ENCODE peak calls at places on chromosomes 1 and 21, in four cellular contexts. R is neuronal stem cell, T is MM.1S, E is IMR-90. M is an unnamed sample.
A peak's percentile ranks its signal among the peaks of the same experiment; 100 is the strongest.

GRCh38 chr1:910311-910880 is 13.3 kb upstream of the SAMD11 start:
- DNase-seq in R (no peak), E (no peak), T (no peak), M (peak; percentile 39)

GRCh38 chr1:63773815-63774616 is at the start of gene ROR1:
- DNase-seq in T (peak; percentile 82), E (peak; percentile 76), R (peak; percentile 85), M (peak; percentile 97)

GRCh38 chr1:32101233-32101681 is 6.6 kb upstream of the KPNA6 start:
- DNase-seq in T (no peak), R (no peak), E (peak; percentile 75), M (no peak)

GRCh38 chr1:153563991-153564390 is 1.7 kb downstream of the S100A2 start:
- DNase-seq in E (no peak), R (no peak), T (no peak), M (peak; percentile 50)

GRCh38 chr1:30777906-30778155 is 20.3 kb upstream of the LAPTM5 start:
- DNase-seq in R (no peak), T (no peak), E (no peak), M (no peak)

GRCh38 chr1:180231506-180232420 is 1.7 kb downstream of the LHX4 start:
- DNase-seq in T (peak; percentile 62), E (peak; percentile 45), R (no peak), M (peak; percentile 88)

GRCh38 chr1:218301217-218301616 is 16.1 kb downstream of the RRP15 start:
- DNase-seq in R (no peak), T (no peak), E (no peak), M (peak; percentile 59)

GRCh38 chr1:108113496-108113895 is 86.6 kb downstream of the SLC25A24 start:
- DNase-seq in T (no peak), R (no peak), E (no peak), M (no peak)

GRCh38 chr1:231528175-231529029 is at the start of gene TSNAX:
- DNase-seq in E (peak; percentile 92), R (peak; percentile 91), T (peak; percentile 97), M (peak; percentile 95)

GRCh38 chr1:57272150-57272549 is 151.7 kb downstream of the DAB1 start:
- DNase-seq in E (no peak), T (no peak), R (no peak), M (no peak)

GRCh38 chr21:15539376-15539775 is 190.4 kb upstream of the USP25 start:
- DNase-seq in R (no peak), E (no peak), T (no peak), M (no peak)

GRCh38 chr1:71088645-71089287 is 7.9 kb upstream of the ZRANB2 start:
- DNase-seq in T (no peak), E (no peak), R (no peak), M (no peak)

GRCh38 chr1:237074371-237075117 is 32.6 kb downstream of the RYR2 start:
- DNase-seq in E (no peak), T (no peak), R (no peak), M (no peak)
- H3K9ac ChIP-seq in E (no peak overlapping the region), T (no peak overlapping the region), R (no peak overlapping the region), M (no peak overlapping the region)

DNA sequence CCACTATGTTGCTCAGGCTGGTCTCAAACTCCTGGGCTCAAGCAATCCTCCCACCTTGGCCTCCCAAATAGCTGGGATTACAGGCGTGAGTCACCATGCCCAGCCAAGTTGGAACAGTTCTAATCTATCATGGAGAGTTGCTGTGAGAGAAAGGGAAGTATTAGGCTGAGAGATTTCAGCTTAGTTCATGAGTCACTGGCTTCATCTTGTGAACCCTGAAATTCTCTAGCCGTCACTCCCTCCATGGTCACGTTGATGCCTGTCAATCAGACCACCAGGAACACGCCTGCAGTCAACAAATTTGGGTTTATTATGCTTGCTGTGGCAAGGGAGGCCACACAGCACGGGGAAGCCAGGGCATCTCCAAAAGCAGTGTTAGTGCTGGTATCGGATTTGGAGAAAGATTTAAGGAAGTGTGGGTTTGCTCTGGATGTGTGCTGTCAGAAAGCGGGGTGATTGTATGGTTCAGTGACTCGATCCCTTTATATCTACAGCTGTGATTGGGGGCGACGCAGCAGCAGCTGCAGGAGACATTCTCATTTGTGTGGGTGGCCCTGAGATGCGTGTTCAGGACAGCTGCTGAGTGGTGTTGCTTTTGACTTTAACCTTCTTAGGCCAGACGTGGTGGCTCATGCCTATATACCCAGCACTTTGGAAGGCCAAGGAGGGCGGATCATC is 18.7 kb downstream of the UQCRHL start:
- DNase-seq in T (no peak), E (peak; percentile 75), R (no peak), M (no peak)
- H3K27ac ChIP-seq in T (no peak overlapping the region), E (no peak overlapping the region), R (no peak overlapping the region), M (no peak overlapping the region)

GRCh38 chr1:183719289-183719688 is 66.2 kb upstream of the APOBEC4 start:
- DNase-seq in T (no peak), R (no peak), E (no peak), M (peak; percentile 64)

GRCh38 chr1:183723571-183723970 is 70.5 kb upstream of the APOBEC4 start:
- DNase-seq in E (no peak), R (no peak), T (no peak), M (no peak)

GRCh38 chr1:183719976-183720497 is 66.9 kb upstream of the APOBEC4 start:
- DNase-seq in E (peak; percentile 34), T (no peak), R (no peak), M (no peak)

GRCh38 chr1:183724350-183725042 is 71.4 kb upstream of the APOBEC4 start:
- DNase-seq in R (no peak), E (no peak), T (no peak), M (no peak)

DNA sequence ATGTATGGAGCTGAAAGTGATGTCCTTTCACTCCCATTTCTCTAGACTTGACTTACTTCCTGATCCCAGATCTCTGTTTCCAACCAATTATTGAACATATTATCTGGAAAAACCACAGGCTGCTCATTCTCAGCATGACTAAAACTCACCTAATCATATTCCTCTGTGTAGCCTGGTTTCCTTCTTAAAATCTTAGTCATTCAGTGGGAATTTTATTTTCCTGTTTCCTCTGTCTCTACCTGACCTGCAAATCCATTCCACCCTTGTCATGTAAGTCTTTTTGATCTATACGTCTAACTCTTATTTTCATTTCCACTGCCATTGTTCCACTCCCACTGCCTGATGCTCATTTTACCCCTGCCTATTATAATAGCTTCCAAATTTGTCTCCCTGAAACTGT is 67.9 kb upstream of the APOBEC4 start:
- DNase-seq in T (no peak), R (no peak), E (no peak), M (no peak)
- H3K9ac ChIP-seq in T (no peak overlapping the region), R (no peak overlapping the region), E (no peak overlapping the region), M (no peak overlapping the region)

DNA sequence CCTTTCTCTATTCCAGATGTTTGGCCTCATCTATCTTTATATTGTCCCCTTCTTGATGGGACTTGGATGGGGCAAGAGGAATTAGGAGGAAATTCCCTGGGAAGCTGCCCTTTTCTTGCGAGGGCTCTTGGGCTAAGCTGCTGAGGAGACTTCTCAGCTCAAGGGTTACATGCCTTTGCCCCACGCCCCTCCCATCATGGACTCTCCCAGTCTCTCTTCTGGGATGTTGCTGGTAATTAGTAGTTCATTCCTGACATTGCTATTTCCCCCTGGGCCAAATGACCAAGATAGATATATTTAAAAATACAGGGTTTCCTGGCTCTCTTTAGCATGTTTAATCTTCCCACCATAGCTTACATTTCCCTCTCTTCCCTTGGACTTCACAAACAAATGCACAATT is 90.6 kb upstream of the RALGPS2 start:
- DNase-seq in E (no peak), R (no peak), T (no peak), M (no peak)
- H3K27ac ChIP-seq in E (peak overlapping the region; percentile 58), R (no peak overlapping the region), T (no peak overlapping the region), M (no peak overlapping the region)

GRCh38 chr21:25801217-25802015 is 66.6 kb downstream of the GABPA start:
- DNase-seq in R (peak; percentile 83), E (peak; percentile 76), T (peak; percentile 91), M (peak; percentile 97)
- H3K9ac ChIP-seq in R (no peak overlapping the region), E (no peak overlapping the region), T (no peak overlapping the region), M (no peak overlapping the region)

DNA sequence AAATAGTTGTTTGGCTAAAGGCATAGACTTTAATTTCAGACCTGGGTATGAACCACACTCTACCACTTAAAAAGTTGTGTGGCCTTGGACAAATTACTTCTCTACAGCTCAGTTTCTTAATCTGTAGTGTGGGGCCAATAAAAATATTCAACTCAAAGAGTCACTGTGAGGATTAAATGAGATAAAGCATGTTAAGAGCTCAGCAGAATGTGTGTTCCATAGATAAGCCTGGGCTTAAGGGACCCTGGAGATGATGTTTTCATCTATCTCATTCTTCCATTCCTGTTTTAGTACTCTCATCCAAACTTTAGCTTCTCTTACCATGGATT is 17.7 kb downstream of the S100A10 start:
- DNase-seq in T (no peak), E (no peak), R (no peak), M (no peak)
- H3K27ac ChIP-seq in T (no peak overlapping the region), E (no peak overlapping the region), R (no peak overlapping the region), M (no peak overlapping the region)

DNA sequence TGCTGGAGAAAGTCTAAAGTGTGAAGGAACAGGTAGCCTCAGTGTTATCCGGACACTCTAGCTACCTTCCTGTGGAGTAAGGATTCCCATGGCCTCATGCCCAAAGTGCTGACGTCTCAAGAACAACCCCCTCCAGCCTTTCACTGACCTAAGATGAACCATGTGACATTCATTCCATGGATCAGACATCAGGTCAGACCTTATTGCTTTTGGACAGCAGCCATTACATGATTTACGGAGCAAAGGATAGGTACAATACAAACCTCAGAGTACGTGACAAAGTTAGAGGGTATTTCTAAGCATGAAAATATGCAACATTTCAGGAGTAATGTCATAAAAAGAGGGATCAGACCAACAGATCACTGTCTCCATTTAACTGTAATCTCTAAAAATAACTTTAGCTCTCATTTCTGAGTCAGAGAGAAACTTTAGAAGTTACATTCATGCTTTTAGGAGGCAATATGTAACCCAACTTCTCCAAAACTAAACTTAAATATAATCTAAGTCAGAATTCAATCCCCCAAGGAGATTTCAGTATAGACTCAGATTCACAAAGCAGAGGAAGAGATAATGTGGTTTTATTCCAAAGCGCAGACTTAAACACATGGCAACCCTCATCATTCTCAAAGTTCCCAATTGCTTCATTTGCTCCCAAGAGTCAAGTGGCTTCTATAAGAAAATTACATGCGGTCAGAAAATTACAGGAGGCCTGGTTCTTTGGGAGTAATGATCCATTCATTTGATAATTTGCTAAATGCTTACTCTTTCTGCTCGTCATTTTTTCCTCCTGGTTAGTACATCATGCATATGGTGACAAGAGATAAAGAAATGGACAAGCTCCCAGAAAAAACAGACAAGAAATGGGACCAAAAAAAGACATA is 280.4 kb downstream of the SETD4 start:
- DNase-seq in R (no peak), T (no peak), E (peak; percentile 91), M (no peak)
- H3K9ac ChIP-seq in R (no peak overlapping the region), T (no peak overlapping the region), E (no peak overlapping the region), M (no peak overlapping the region)

DNA sequence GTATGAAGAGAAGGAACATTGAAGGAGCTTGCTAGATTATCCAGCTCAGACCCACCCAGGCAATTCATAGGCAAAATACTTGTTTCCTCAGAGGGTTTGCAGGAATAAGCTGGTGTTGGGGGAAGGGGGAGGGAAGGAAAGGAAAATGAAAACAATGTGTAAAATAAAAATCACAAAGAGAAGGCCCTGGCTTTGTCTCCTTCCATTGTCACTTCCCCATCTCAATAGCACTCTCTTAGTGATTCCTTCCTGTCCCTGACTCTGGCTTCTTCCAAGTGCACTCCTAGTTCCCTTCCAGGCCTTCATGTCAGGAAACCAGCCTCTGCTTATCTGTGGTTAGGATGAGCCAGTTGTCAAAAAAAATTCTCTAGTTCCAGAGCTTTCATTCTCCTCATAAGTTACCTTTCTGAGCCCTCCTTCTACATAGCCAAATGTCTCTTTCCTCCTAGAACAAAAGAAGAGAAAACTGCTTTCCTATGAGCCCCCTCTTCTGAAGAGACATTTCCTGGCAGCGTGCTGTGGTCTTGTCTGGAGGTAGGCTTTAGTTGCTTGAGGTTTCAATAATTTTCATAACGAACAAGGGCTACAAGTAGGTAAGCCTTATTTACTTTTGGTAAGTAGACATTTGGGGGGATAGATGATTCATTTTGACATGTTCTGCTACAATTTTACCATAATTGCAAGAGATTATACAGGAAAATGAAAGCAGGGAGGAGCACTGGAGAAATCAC is 45.7 kb downstream of the FASLG start:
- DNase-seq in R (no peak), E (no peak), T (no peak), M (no peak)
- H3K27ac ChIP-seq in R (no peak overlapping the region), E (no peak overlapping the region), T (no peak overlapping the region), M (no peak overlapping the region)

GRCh38 chr1:67735806-67736627 is 51.0 kb downstream of the GADD45A start:
- DNase-seq in T (peak; percentile 77), E (peak; percentile 96), R (no peak), M (no peak)
- H3K9ac ChIP-seq in T (peak overlapping the region; percentile 44), E (no peak overlapping the region), R (no peak overlapping the region), M (no peak overlapping the region)

M was measured in endodermal cell.